ENCODE peak calls at places on chromosomes 5 and 9, in eight cellular contexts. V, K, O, A, Z, P, G and D are unnamed samples.

GRCh38 chr5:40453689-40454088 is 226.0 kb upstream of the PTGER4 start:
- DNase-seq in V (no peak), K (no peak), O (no peak), A (no peak), Z (peak), P (no peak), G (no peak), D (no peak)

GRCh38 chr9:38114905-38115304 is 45.9 kb upstream of the SHB start:
- DNase-seq in V (no peak), K (no peak), O (no peak), A (no peak), Z (no peak), P (no peak), G (no peak), D (no peak)

GRCh38 chr5:95113489-95113888 is 171.4 kb downstream of the MCTP1 start:
- DNase-seq in V (no peak), K (peak), O (peak), A (no peak), Z (no peak), P (no peak), G (peak), D (no peak)

GRCh38 chr9:35518212-35518917 is 28.5 kb downstream of the RUSC2 start:
- DNase-seq in V (peak), K (peak), O (peak), A (no peak), Z (no peak), P (no peak), G (peak), D (no peak)

GRCh38 chr5:9799601-9800000 is 169.4 kb upstream of the TAS2R1 start:
- DNase-seq in V (no peak), K (no peak), O (no peak), A (no peak), Z (no peak), P (no peak), G (no peak), D (no peak)

GRCh38 chr5:4868140-4868735 is 271.9 kb upstream of the ADAMTS16 start:
- DNase-seq in V (peak), K (peak), O (peak), A (peak), Z (peak), P (no peak), G (no peak), D (no peak)

GRCh38 chr9:34566191-34566849 is 23.2 kb downstream of the CNTFR start:
- DNase-seq in V (no peak), K (no peak), O (no peak), A (no peak), Z (no peak), P (no peak), G (no peak), D (no peak)

GRCh38 chr9:27784999-27785713 is 211.9 kb upstream of the C9orf72 start:
- DNase-seq in V (no peak), K (peak), O (no peak), A (peak), Z (no peak), P (no peak), G (no peak), D (no peak)

GRCh38 chr5:180026320-180026719 is 45.2 kb downstream of the RNF130 start:
- DNase-seq in V (no peak), K (peak), O (peak), A (no peak), Z (no peak), P (no peak), G (no peak), D (no peak)

GRCh38 chr5:71738962-71739361 is 19.9 kb downstream of the CARTPT start:
- DNase-seq in V (no peak), K (no peak), O (no peak), A (no peak), Z (no peak), P (no peak), G (no peak), D (no peak)

GRCh38 chr9:128116104-128117083 is 11.1 kb downstream of the PTGES2 start:
- DNase-seq in V (no peak), K (no peak), O (no peak), A (no peak), Z (no peak), P (no peak), G (no peak), D (no peak)